ENCODE peak calls at places on chromosome 12, in seven cellular contexts. E is GM23248, U is mucosa of descending colon, M is uterus, P is cardiac muscle cell, H is aorta, X is lower lobe of right lung. D is an unnamed sample.

GRCh38 chr12:24854908-24855307 is 94.0 kb downstream of the BCAT1 start:
- DNase-seq in H (no peak), E (peak; percentile 18), P (peak; percentile 27), M (no peak), U (no peak), X (no peak), D (no peak)

GRCh38 chr12:110744697-110745264 is 2.1 kb upstream of the PPP1CC start:
- DNase-seq in P (no peak), E (peak; percentile 48), M (no peak), H (peak; percentile 33), X (no peak), U (peak; percentile 78), D (no peak)

GRCh38 chr12:19287302-19287701 is 152.0 kb upstream of the AEBP2 start:
- DNase-seq in P (peak; percentile 39), H (no peak), E (peak; percentile 14), M (no peak), U (no peak), X (no peak), D (no peak)

GRCh38 chr12:12079291-12079690 is 8.6 kb downstream of the BCL2L14 start:
- DNase-seq in H (no peak), X (no peak), M (no peak), E (peak; percentile 64), U (no peak), P (peak; percentile 27), D (no peak)

GRCh38 chr12:125773033-125773432 is 707.8 kb downstream of the AACS start:
- DNase-seq in U (peak; percentile 4), P (no peak), E (peak; percentile 2), H (no peak), X (no peak), M (no peak), D (no peak)

GRCh38 chr12:114777052-114777451 is 93.1 kb upstream of the TBX3 start:
- DNase-seq in M (no peak), X (no peak), P (peak; percentile 24), E (peak; percentile 60), U (no peak), H (no peak), D (no peak)

GRCh38 chr12:91211869-91212268 is 29.3 kb upstream of the DCN start:
- DNase-seq in X (no peak), M (no peak), E (no peak), P (no peak), H (no peak), U (no peak), D (no peak)

GRCh38 chr12:43776498-43776897 is 17.7 kb downstream of the IRAK4 start:
- DNase-seq in H (no peak), X (no peak), M (no peak), E (peak; percentile 49), P (peak; percentile 47), U (peak; percentile 40), D (no peak)

GRCh38 chr12:108394196-108394595 is 55.1 kb upstream of the CMKLR1 start:
- DNase-seq in P (peak; percentile 63), E (peak; percentile 43), U (peak; percentile 17), M (peak; percentile 68), X (no peak), H (no peak), D (no peak)

GRCh38 chr12:80321653-80322052 is 122.4 kb upstream of the PTPRQ start:
- DNase-seq in M (no peak), X (no peak), E (peak; percentile 62), P (peak; percentile 2), U (no peak), H (no peak), D (no peak)

GRCh38 chr12:93025145-93026103 is 96.3 kb upstream of the EEA1 start:
- DNase-seq in U (peak; percentile 68), H (no peak), M (no peak), P (peak; percentile 85), X (no peak), E (peak; percentile 73), D (no peak)

GRCh38 chr12:116267948-116268347 is 9.5 kb downstream of the MED13L start:
- DNase-seq in U (no peak), E (no peak), H (no peak), P (no peak), M (no peak), X (no peak), D (no peak)
- H3K4me1 ChIP-seq in U (peaks cover 17% of the 10 kb centered on the region), E (peaks cover 57% of the 10 kb centered on the region), H (peaks cover 4% of the 10 kb centered on the region), P (peaks cover 37% of the 10 kb centered on the region), M (no peaks in the 10 kb centered on the region), X (peaks cover 54% of the 10 kb centered on the region), D (peaks cover 60% of the 10 kb centered on the region)

DNA sequence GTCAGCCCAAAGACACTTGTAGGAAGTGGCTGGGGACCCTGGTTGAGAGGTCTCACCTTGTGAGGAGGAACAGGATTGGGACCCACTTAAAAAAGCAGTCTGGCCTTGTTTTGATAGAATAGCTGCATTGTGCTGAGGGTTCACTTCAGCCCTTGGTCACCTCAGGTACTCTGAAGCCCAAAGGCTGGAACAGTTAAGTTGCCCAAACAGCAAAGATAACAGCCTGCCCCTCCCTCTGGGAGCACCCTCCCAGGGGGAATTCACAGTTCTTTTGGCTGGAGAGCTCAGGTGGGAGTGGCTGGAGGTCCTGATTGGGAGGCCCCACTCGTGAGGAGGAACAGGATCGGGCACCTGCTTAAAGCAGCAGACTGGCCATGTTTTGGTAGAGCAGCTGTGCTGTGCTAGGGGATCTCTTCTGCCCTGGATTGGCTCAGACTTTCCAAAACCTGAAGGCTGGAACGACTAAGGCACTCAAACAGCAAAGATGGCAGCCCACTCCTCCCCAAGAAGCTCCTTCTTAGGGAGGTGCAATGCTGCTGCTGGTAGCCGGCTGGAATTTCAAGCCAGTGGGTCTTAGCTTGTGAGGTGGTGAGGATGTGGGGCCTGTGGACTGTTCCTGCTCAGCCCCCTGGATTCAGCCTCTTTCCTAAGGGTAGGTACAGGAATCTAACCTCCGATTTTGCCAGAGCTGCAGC is 143.8 kb upstream of the SLC38A2 start:
- DNase-seq in H (peak; percentile 30), M (no peak), P (no peak), X (no peak), E (no peak), U (no peak), D (no peak)
- H3K4me1 ChIP-seq in H (no peaks in the 10 kb centered on the region), M (no peaks in the 10 kb centered on the region), P (peaks cover 5% of the 10 kb centered on the region), X (peaks cover 11% of the 10 kb centered on the region), E (no peaks in the 10 kb centered on the region), U (no peaks in the 10 kb centered on the region), D (peaks cover 4% of the 10 kb centered on the region)

GRCh38 chr12:62724285-62724684 is 210.7 kb downstream of the PPM1H start:
- DNase-seq in M (no peak), X (no peak), U (no peak), E (peak; percentile 18), P (no peak), H (no peak), D (no peak)
- H3K4me1 ChIP-seq in M (no peaks in the 10 kb centered on the region), X (peaks cover 18% of the 10 kb centered on the region), U (no peaks in the 10 kb centered on the region), E (peaks cover 62% of the 10 kb centered on the region), P (no peaks in the 10 kb centered on the region), H (no peaks in the 10 kb centered on the region), D (peaks cover 9% of the 10 kb centered on the region)

GRCh38 chr12:118140825-118141224 is 4.9 kb downstream of the PEBP1 start:
- DNase-seq in P (no peak), M (no peak), X (no peak), H (no peak), E (no peak), U (no peak), D (no peak)

GRCh38 chr12:118137148-118137678 is 1.3 kb downstream of the PEBP1 start:
- DNase-seq in H (no peak), P (no peak), U (no peak), E (no peak), M (no peak), X (no peak), D (no peak)

GRCh38 chr12:118136559-118137003 is 657 bp downstream of the PEBP1 start:
- DNase-seq in U (peak; percentile 69), E (peak; percentile 85), H (peak; percentile 88), X (peak; percentile 84), P (peak; percentile 55), M (peak; percentile 43), D (peak; percentile 60)

GRCh38 chr12:118135788-118136558 is at the start of gene PEBP1:
- DNase-seq in U (peak; percentile 97), E (peak; percentile 96), H (peak; percentile 99), P (peak; percentile 92), M (peak; percentile 94), X (peak; percentile 96), D (peak; percentile 99)
- H3K4me1 ChIP-seq in U (peaks cover 14% of the 10 kb centered on the region), E (peaks cover 9% of the 10 kb centered on the region), H (no peaks in the 10 kb centered on the region), P (no peaks in the 10 kb centered on the region), M (no peaks in the 10 kb centered on the region), X (peaks cover 24% of the 10 kb centered on the region), D (peaks cover 9% of the 10 kb centered on the region)

GRCh38 chr12:124031058-124031457 is 58.0 kb downstream of the ZNF664 start:
- DNase-seq in U (no peak), X (no peak), P (no peak), H (no peak), M (no peak), E (peak; percentile 70), D (no peak)
- H3K4me1 ChIP-seq in U (no peaks in the 10 kb centered on the region), X (no peaks in the 10 kb centered on the region), P (peaks cover 18% of the 10 kb centered on the region), H (no peaks in the 10 kb centered on the region), M (no peaks in the 10 kb centered on the region), E (peaks cover 34% of the 10 kb centered on the region), D (no peaks in the 10 kb centered on the region)

GRCh38 chr12:3131129-3131528 is 54.0 kb downstream of the TSPAN9 start:
- DNase-seq in P (no peak), X (no peak), M (no peak), E (no peak), U (no peak), H (peak; percentile 48), D (no peak)

GRCh38 chr12:3127832-3128231 is 50.7 kb downstream of the TSPAN9 start:
- DNase-seq in P (peak; percentile 55), M (no peak), X (no peak), U (no peak), E (no peak), H (no peak), D (no peak)

GRCh38 chr12:3128498-3129293 is 51.5 kb downstream of the TSPAN9 start:
- DNase-seq in U (no peak), X (no peak), H (no peak), P (no peak), M (no peak), E (no peak), D (no peak)

GRCh38 chr12:3129301-3130052 is 52.3 kb downstream of the TSPAN9 start:
- DNase-seq in P (peak; percentile 84), X (no peak), M (no peak), H (peak; percentile 59), U (no peak), E (peak; percentile 15), D (no peak)

DNA sequence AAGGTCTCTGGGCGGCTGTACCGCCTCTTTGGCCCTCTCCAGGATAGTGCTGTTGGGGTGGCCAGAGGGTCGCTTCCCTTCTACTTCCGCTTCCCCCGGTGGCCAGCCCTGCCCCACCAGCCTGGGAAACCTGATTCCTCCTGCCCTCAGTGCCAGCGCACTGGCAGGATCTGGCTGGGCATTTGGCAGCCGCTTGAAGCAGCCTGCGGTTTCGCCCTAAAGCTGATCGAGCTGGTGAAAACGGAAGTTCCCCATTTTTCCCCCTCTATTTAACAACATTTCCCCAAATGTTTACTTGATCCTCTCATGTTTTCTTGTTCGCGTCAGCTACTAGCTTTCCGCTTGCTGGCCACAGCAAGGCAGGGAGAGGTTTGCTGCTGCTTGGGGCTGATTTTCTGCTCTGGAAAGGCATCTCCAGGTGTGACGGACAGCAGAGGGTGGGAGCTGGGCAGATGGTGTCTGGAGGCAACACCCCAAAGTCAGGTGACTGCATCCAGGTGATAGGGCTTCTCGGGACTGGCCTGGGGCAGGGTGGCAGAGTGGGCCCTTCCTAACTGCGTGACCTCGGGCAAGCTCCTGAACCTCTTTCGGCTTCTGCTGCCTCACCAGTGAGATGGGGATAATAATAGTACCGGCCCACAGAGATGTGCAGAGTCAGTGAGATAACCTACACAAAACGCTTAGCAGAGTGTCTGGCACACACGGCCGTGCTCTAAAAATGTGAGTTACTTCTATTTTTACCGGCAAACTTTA is 53.0 kb downstream of the TSPAN9 start:
- DNase-seq in H (peak; percentile 75), M (no peak), U (no peak), X (no peak), P (no peak), E (no peak), D (no peak)
- H3K4me1 ChIP-seq in H (no peaks in the 10 kb centered on the region), M (peaks cover 11% of the 10 kb centered on the region), U (no peaks in the 10 kb centered on the region), X (peaks cover 42% of the 10 kb centered on the region), P (peaks cover 31% of the 10 kb centered on the region), E (peaks cover 11% of the 10 kb centered on the region), D (peaks cover 53% of the 10 kb centered on the region)